ENCODE peak calls at places on chromosomes 4 and X, in four cellular contexts. One of them, this sample, is unnamed.
A peak's percentile ranks its signal among the peaks of the same experiment; 100 is the strongest.

GRCh38 chr4:23333556-23333945 is 556.3 kb downstream of the PPARGC1A start:
- DNase-seq in sigmoid colon: no peak
- DNase-seq in aorta: no peak
- DNase-seq in cardiac fibroblast: peak; percentile 38
- DNase-seq in this sample: no peak

GRCh38 chr4:139872274-139872673 is 206.7 kb downstream of the MGST2 start:
- DNase-seq in sigmoid colon: no peak
- DNase-seq in aorta: no peak
- DNase-seq in cardiac fibroblast: peak; percentile 98
- DNase-seq in this sample: no peak

GRCh38 chr4:4672397-4672796 is 130.5 kb upstream of the STX18 start:
- DNase-seq in sigmoid colon: peak; percentile 19
- DNase-seq in aorta: no peak
- DNase-seq in cardiac fibroblast: no peak
- DNase-seq in this sample: no peak

GRCh38 chr4:83408958-83409357 is 46.7 kb downstream of the HELQ start:
- DNase-seq in sigmoid colon: no peak
- DNase-seq in aorta: no peak
- DNase-seq in cardiac fibroblast: no peak
- DNase-seq in this sample: no peak

GRCh38 chr4:100284302-100284701 is 94.0 kb upstream of the DDIT4L start:
- DNase-seq in sigmoid colon: no peak
- DNase-seq in aorta: no peak
- DNase-seq in cardiac fibroblast: no peak
- DNase-seq in this sample: no peak

GRCh38 chrX:150587585-150588503 is 19.4 kb downstream of the MTM1 start:
- DNase-seq in sigmoid colon: no peak
- DNase-seq in aorta: no peak
- DNase-seq in cardiac fibroblast: peak; percentile 46
- DNase-seq in this sample: no peak

GRCh38 chrX:149131780-149132179 is 373.3 kb downstream of the IDS start:
- DNase-seq in sigmoid colon: no peak
- DNase-seq in aorta: no peak
- DNase-seq in cardiac fibroblast: peak; percentile 56
- DNase-seq in this sample: no peak

GRCh38 chr4:47383829-47384427 is 79.6 kb downstream of the COMMD8 start:
- DNase-seq in sigmoid colon: no peak
- DNase-seq in aorta: no peak
- DNase-seq in cardiac fibroblast: peak; percentile 66
- DNase-seq in this sample: no peak

GRCh38 chr4:4308800-4309441 is 18.9 kb downstream of the ZBTB49 start:
- DNase-seq in sigmoid colon: no peak
- DNase-seq in aorta: no peak
- DNase-seq in cardiac fibroblast: peak; percentile 74
- DNase-seq in this sample: no peak

GRCh38 chrX:153521034-153521433 is 3.6 kb downstream of the ATP2B3 start:
- DNase-seq in sigmoid colon: no peak
- DNase-seq in aorta: no peak
- DNase-seq in cardiac fibroblast: no peak
- DNase-seq in this sample: no peak

GRCh38 chr4:82429728-82430192 is 502 bp downstream of the HNRNPDL start:
- DNase-seq in sigmoid colon: peak; percentile 75
- DNase-seq in aorta: no peak
- DNase-seq in cardiac fibroblast: no peak
- DNase-seq in this sample: no peak

GRCh38 chr4:41865981-41866798 is 69.0 kb upstream of the TMEM33 start:
- DNase-seq in sigmoid colon: no peak
- DNase-seq in aorta: no peak
- DNase-seq in cardiac fibroblast: no peak
- DNase-seq in this sample: no peak
- H3K4me3 ChIP-seq in sigmoid colon: no peak overlapping the region
- H3K4me3 ChIP-seq in aorta: no peak overlapping the region
- H3K4me3 ChIP-seq in cardiac fibroblast: no peak overlapping the region
- H3K4me3 ChIP-seq in this sample: no peak overlapping the region

DNA sequence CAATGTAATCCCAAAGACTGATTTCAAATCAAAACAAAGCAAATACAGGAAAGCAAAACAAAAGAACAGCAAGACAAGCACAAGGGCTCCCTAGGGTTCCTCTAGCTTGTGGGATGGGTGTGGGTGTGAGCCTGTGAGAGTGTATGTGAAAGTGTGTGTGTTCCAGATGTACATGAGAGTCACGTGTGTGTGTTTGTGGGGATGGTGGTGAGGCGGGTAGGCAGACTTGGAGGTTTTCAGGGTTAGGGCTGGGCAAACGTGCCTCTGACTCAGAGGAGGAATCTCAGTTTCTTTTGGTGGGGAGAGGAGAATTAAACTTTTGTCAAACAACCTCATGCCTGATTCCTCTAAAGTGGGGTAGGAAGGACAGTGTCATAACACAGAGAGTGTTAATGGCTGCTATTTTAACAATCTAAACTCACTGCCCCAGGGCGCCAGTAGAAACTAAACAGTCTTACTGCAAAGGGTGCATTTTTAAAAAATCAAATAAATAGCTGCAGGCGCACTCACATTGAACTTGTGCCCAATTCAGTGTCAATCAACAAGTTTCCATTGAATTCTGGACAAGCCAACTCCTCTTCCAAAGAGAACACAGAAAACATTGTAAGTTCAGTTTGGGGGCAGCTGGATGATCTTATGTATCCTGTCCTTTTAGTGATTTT is 51.8 kb downstream of the CHRDL1 start:
- DNase-seq in sigmoid colon: no peak
- DNase-seq in aorta: no peak
- DNase-seq in cardiac fibroblast: no peak
- DNase-seq in this sample: no peak
- H3K4me3 ChIP-seq in sigmoid colon: no peak overlapping the region
- H3K4me3 ChIP-seq in aorta: no peak overlapping the region
- H3K4me3 ChIP-seq in cardiac fibroblast: no peak overlapping the region
- H3K4me3 ChIP-seq in this sample: no peak overlapping the region

DNA sequence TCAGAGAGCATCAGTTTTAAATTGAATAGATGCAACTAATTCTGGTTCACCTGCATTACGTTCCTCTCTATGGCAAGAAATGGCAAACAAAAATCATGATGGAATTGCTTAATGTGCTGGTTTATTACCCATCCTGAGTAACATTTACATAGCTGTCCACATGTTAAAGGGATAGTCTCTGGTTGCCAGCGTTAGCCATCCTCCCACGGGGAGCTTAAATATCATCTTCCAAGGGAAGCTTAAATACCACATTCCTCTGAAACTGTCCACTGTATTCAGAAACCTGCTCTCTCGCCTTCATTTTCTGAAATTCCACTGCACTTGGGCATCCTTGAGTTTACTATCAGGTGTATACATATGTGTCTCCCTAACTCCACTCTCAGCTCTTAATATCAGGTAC is 586.6 kb downstream of the TLL1 start:
- DNase-seq in sigmoid colon: no peak
- DNase-seq in aorta: no peak
- DNase-seq in cardiac fibroblast: no peak
- DNase-seq in this sample: no peak
- H3K4me3 ChIP-seq in sigmoid colon: no peak overlapping the region
- H3K4me3 ChIP-seq in aorta: no peak overlapping the region
- H3K4me3 ChIP-seq in cardiac fibroblast: no peak overlapping the region
- H3K4me3 ChIP-seq in this sample: no peak overlapping the region

DNA sequence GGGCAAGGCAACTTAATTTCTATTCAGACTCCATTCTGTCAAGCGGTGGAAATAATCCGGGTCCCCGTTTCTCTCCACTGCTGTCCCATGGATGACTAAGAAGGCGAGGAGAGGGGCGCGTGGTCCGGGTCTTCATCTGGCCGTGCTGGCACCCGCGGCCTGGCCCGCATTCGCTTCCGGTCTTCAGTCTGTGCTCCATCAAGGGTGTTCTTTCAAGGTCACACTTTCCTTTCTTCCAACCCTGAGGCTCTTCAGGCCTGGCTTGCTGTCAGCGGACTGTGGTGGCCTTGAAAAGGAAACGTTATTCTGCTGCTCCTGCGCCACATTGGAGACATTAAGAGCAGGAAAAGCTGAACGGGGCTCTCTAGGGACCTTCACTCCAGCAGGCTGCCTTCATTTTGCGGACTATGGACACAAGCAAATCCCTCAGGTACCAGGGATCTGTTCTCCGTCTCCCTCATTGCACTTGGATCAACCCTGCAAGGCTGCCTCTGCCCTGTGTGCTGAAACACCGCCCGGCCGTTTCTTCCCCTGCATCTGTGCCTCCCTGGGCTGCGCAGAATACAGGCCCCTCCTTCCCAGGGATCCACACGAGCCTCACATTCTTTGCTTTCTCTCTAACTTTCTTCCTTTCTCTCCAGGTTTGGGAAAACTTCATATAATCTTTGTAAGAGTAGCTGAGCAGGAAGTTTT is 5.7 kb upstream of the SLC25A4 start:
- DNase-seq in sigmoid colon: no peak
- DNase-seq in aorta: no peak
- DNase-seq in cardiac fibroblast: no peak
- DNase-seq in this sample: no peak
- H3K4me3 ChIP-seq in sigmoid colon: no peak overlapping the region
- H3K4me3 ChIP-seq in aorta: no peak overlapping the region
- H3K4me3 ChIP-seq in cardiac fibroblast: no peak overlapping the region
- H3K4me3 ChIP-seq in this sample: no peak overlapping the region

GRCh38 chr4:168732714-168733113 is 235.9 kb downstream of the PALLD start:
- DNase-seq in sigmoid colon: no peak
- DNase-seq in aorta: no peak
- DNase-seq in cardiac fibroblast: no peak
- DNase-seq in this sample: no peak

GRCh38 chr4:168737441-168738176 is 240.8 kb downstream of the PALLD start:
- DNase-seq in sigmoid colon: no peak
- DNase-seq in aorta: no peak
- DNase-seq in cardiac fibroblast: no peak
- DNase-seq in this sample: no peak

GRCh38 chr4:168736831-168737230 is 240.0 kb downstream of the PALLD start:
- DNase-seq in sigmoid colon: no peak
- DNase-seq in aorta: no peak
- DNase-seq in cardiac fibroblast: no peak
- DNase-seq in this sample: no peak

GRCh38 chr4:168735735-168736134 is 238.9 kb downstream of the PALLD start:
- DNase-seq in sigmoid colon: no peak
- DNase-seq in aorta: no peak
- DNase-seq in cardiac fibroblast: no peak
- DNase-seq in this sample: no peak

GRCh38 chr4:168734703-168735688 is 238.1 kb downstream of the PALLD start:
- DNase-seq in sigmoid colon: no peak
- DNase-seq in aorta: no peak
- DNase-seq in cardiac fibroblast: no peak
- DNase-seq in this sample: no peak
- H3K4me3 ChIP-seq in sigmoid colon: no peak overlapping the region
- H3K4me3 ChIP-seq in aorta: no peak overlapping the region
- H3K4me3 ChIP-seq in cardiac fibroblast: no peak overlapping the region
- H3K4me3 ChIP-seq in this sample: no peak overlapping the region

DNA sequence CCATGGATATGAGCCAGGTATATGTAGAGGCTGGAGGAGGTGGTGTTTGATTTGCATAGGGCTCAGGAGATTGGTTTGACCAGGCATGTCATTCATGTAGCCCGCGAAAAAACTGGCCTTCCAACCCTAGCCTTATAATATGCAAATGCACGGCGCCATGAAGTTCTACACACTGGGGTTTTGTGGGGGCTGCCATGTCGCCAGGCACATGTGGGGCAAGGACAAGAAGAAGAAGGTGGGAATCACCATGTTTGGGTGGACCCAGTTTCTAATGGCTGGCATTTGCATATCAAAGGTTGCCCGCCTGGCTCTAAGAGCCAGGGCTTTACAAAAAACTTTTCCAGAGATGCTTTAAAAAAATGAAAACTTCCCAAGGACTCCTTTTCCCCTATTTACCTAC is 1251.0 kb downstream of the PCDH18 start:
- DNase-seq in sigmoid colon: no peak
- DNase-seq in aorta: no peak
- DNase-seq in cardiac fibroblast: no peak
- DNase-seq in this sample: no peak
- H3K4me3 ChIP-seq in sigmoid colon: no peak overlapping the region
- H3K4me3 ChIP-seq in aorta: no peak overlapping the region
- H3K4me3 ChIP-seq in cardiac fibroblast: no peak overlapping the region
- H3K4me3 ChIP-seq in this sample: no peak overlapping the region